ENCODE peak calls at places on chromosomes 5 and 9, in five cellular contexts. K is body of pancreas, E is ascending aorta, S is upper lobe of left lung, J is uterus. H is an unnamed sample.

GRCh38 chr5:127702913-127703575 is at the start of gene CCDC192:
- DNase-seq in S (no peak), J (no peak), K (no peak), E (no peak), H (no peak)

GRCh38 chr9:130454812-130455325 is 10.1 kb downstream of the ASS1 start:
- DNase-seq in J (no peak), E (no peak), S (no peak), K (no peak), H (no peak)

GRCh38 chr9:130866474-130866965 is 30.1 kb downstream of the QRFP start:
- DNase-seq in S (peak; percentile 70), E (no peak), K (peak; percentile 90), J (peak; percentile 60), H (no peak)

GRCh38 chr9:34994429-34995287 is 5.1 kb downstream of the DNAJB5 start:
- DNase-seq in E (no peak), J (peak; percentile 50), S (no peak), K (peak; percentile 57), H (no peak)

GRCh38 chr9:137606005-137606601 is 617 bp downstream of the ARRDC1 start:
- DNase-seq in K (peak; percentile 75), E (no peak), S (peak; percentile 59), J (no peak), H (no peak)

GRCh38 chr5:145619806-145620205 is 215.3 kb downstream of the PRELID2 start:
- DNase-seq in E (no peak), S (no peak), J (no peak), K (no peak), H (no peak)

GRCh38 chr9:75142208-75142607 is 53.9 kb downstream of the OSTF1 start:
- DNase-seq in S (peak; percentile 44), E (no peak), K (no peak), J (no peak), H (no peak)

GRCh38 chr9:131032384-131032783 is 23.4 kb downstream of the LAMC3 start:
- DNase-seq in J (no peak), K (no peak), S (no peak), E (no peak), H (no peak)

GRCh38 chr5:26492835-26493459 is 545.4 kb downstream of the CDH9 start:
- DNase-seq in E (no peak), S (no peak), J (no peak), K (no peak), H (no peak)

GRCh38 chr9:18673179-18673578 is 199.2 kb downstream of the ADAMTSL1 start:
- DNase-seq in K (no peak), E (no peak), J (no peak), S (no peak), H (no peak)

GRCh38 chr9:96243798-96244197 is 58.2 kb downstream of the HSD17B3 start:
- DNase-seq in J (no peak), E (no peak), K (no peak), S (no peak), H (no peak)

GRCh38 chr5:62938927-62939326 is 360.3 kb downstream of the LRRC70 start:
- DNase-seq in S (no peak), J (no peak), E (no peak), K (no peak), H (no peak)

GRCh38 chr5:175884214-175884613 is 12.8 kb downstream of the CPLX2 start:
- DNase-seq in S (no peak), E (no peak), J (no peak), K (no peak), H (no peak)

GRCh38 chr5:140840978-140841962 is at the start of gene PCDHA8:
- DNase-seq in J (peak; percentile 15), S (no peak), E (no peak), K (no peak), H (no peak)

GRCh38 chr5:36692791-36693763 is 86.7 kb downstream of the SLC1A3 start:
- DNase-seq in J (peak; percentile 51), E (no peak), K (peak; percentile 80), S (peak; percentile 84), H (peak; percentile 82)

GRCh38 chr9:12964271-12964670 is 189.5 kb downstream of the LURAP1L start:
- DNase-seq in K (no peak), E (no peak), S (no peak), J (no peak), H (no peak)

GRCh38 chr5:77101298-77101697 is 14.2 kb upstream of the ZBED3 start:
- DNase-seq in E (no peak), S (no peak), K (no peak), J (no peak), H (no peak)

GRCh38 chr9:123637940-123638634 is 282.1 kb downstream of the CRB2 start:
- DNase-seq in E (no peak), S (no peak), J (no peak), K (no peak), H (no peak)

GRCh38 chr9:104494808-104495207 is 9.3 kb upstream of the OR13F1 start:
- DNase-seq in S (no peak), K (no peak), E (no peak), J (no peak), H (no peak)

GRCh38 chr9:136088939-136089696 is 6.0 kb downstream of the NACC2 start:
- DNase-seq in J (no peak), E (no peak), K (no peak), S (no peak), H (no peak)

GRCh38 chr9:136089697-136090045 is 5.4 kb downstream of the NACC2 start:
- DNase-seq in S (no peak), E (no peak), J (no peak), K (no peak), H (no peak)

GRCh38 chr9:136087741-136088480 is 7.2 kb downstream of the NACC2 start:
- DNase-seq in E (no peak), J (no peak), S (no peak), K (no peak), H (peak; percentile 18)

GRCh38 chr9:136086951-136087740 is 7.9 kb downstream of the NACC2 start:
- DNase-seq in J (no peak), S (no peak), K (no peak), E (no peak), H (peak; percentile 13)

GRCh38 chr9:136088481-136088938 is 6.6 kb downstream of the NACC2 start:
- DNase-seq in K (no peak), E (no peak), S (no peak), J (no peak), H (peak; percentile 11)
- H3K4me3 ChIP-seq in K (no peak overlapping the region), E (peak overlapping the region; percentile 3), S (no peak overlapping the region), J (no peak overlapping the region), H (peak overlapping the region; percentile 32)

DNA sequence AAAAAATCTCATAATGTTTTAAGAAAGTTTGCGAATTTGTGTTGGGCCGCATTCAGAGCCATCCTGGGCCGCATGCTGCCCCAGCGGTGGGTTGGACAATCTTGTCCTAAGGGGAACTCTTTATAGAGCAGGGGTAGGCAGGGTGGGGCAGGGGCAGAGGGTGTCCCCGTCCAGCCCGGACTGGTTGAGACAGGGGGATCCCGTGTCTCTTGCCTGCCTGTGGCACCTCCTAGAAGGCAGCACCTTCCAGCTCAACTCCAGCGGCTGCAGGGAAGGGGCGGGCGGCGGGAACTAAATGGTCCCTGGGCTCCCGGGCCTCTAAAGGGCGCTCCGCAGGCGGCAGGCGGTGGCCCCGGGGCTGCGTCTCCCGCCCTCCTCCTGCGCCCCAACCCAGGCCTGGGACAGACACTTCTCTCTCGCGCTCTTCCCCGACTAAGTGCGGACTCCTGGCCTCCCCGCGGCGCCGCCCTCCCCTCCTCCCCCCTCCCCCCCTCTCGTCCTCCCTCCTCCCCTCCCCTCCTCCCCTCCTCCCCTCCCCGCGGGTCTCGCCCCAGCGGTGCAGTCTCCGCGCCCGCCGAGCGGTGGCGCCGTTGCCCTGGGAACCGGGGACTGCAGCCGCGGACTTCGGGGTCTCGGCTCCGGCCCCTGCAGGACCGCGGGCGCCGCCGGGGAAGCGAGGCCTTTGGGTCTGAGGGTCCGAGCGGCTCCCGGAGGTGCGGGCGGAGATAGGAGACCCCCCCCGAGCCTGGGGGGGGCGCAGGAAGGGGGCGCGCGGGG is 132.6 kb downstream of the MRPL36 start:
- DNase-seq in E (no peak), K (peak; percentile 72), J (no peak), S (no peak), H (no peak)
- H3K27ac ChIP-seq in E (no peak overlapping the region), K (no peak overlapping the region), J (no peak overlapping the region), S (no peak overlapping the region), H (no peak overlapping the region)

GRCh38 chr9:90810686-90811085 is 9.1 kb downstream of the SYK start:
- DNase-seq in J (no peak), K (no peak), S (no peak), E (no peak), H (no peak)

GRCh38 chr9:90807006-90807405 is 5.4 kb downstream of the SYK start:
- DNase-seq in E (no peak), K (no peak), J (no peak), S (no peak), H (no peak)

GRCh38 chr9:90805006-90805993 is 3.7 kb downstream of the SYK start:
- DNase-seq in J (no peak), E (no peak), K (peak; percentile 16), S (no peak), H (no peak)

GRCh38 chr9:90808226-90808797 is 6.7 kb downstream of the SYK start:
- DNase-seq in S (no peak), J (no peak), E (no peak), K (no peak), H (no peak)

DNA sequence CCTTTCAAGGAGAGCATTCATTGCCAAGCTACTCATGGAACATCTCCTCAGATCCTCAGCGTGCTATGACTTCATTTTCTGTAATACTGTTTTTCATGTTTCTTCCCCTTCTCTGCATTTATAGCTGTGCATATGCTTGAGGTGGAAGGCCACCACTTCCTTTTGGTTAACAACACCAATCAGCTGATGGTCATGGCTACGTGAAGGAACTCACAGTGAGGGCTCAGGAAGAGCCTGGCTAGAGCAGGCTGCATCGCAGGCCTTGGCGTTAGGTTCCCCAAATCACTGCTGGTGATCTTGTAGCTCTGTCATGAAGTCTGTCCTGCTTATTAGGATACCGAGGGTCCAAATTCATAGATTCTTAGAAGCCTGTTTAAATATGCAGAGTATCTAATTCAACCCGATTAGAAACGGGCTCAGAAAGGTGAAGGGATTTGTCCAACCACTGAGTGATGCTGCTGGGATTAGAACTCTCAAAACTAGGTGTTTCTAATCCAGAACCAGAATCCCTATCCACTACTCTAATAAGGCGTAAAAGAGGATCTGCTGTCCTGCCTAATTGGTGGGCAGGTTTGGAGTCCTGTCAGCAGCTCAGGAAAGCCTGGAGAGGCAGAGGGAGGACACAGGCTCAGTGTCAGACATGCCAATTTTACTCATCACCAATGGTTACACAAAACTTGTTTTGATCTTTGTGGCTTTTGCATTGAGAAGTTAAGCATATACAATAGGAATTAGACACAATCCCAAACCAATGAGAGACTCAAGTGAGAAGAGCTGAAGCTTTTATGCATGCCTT is 7.5 kb downstream of the SYK start:
- DNase-seq in K (no peak), E (no peak), S (peak; percentile 74), J (no peak), H (no peak)
- H3K4me3 ChIP-seq in K (no peak overlapping the region), E (no peak overlapping the region), S (no peak overlapping the region), J (no peak overlapping the region), H (no peak overlapping the region)

GRCh38 chr5:178163772-178164735 is 10.4 kb upstream of the NHP2 start:
- DNase-seq in E (peak; percentile 15), S (peak; percentile 87), K (peak; percentile 89), J (peak; percentile 85), H (peak; percentile 79)
- H3K27ac ChIP-seq in E (no peak overlapping the region), S (no peak overlapping the region), K (no peak overlapping the region), J (no peak overlapping the region), H (no peak overlapping the region)

GRCh38 chr5:179804599-179804947 is 2.1 kb downstream of the MGAT4B start:
- DNase-seq in S (no peak), K (no peak), J (no peak), E (no peak), H (no peak)
- H3K4me3 ChIP-seq in S (peak overlapping the region; percentile 99), K (no peak overlapping the region), J (no peak overlapping the region), E (no peak overlapping the region), H (peak overlapping the region; percentile 94)

H was measured in left ventricle myocardium inferior.